ENCODE peak calls at places on chromosomes 13 and 19, in five cellular contexts. R, S, N, W and G are unnamed samples.
A peak's percentile ranks its signal among the peaks of the same experiment; 100 is the strongest.

GRCh38 chr13:48828962-48829405 is 146.7 kb upstream of the FNDC3A start:
- DNase-seq in R (no peak), S (peak; percentile 32), N (no peak), W (no peak), G (peak; percentile 6)

GRCh38 chr13:96089749-96090239 is at the start of gene HS6ST3:
- DNase-seq in R (peak; percentile 14), S (no peak), N (no peak), W (no peak), G (peak; percentile 79)

GRCh38 chr19:39223703-39224279 is 19.7 kb upstream of the SYCN start:
- DNase-seq in R (peak; percentile 48), S (peak; percentile 19), N (no peak), W (no peak), G (no peak)

GRCh38 chr19:36674201-36674600 is 7.6 kb upstream of the ZNF461 start:
- DNase-seq in R (no peak), S (no peak), N (no peak), W (no peak), G (no peak)

GRCh38 chr13:30305456-30305855 is 1.9 kb downstream of the KATNAL1 start:
- DNase-seq in R (no peak), S (no peak), N (no peak), W (no peak), G (no peak)

GRCh38 chr13:86909318-86909717 is 761.9 kb upstream of the SLITRK5 start:
- DNase-seq in R (no peak), S (no peak), N (no peak), W (no peak), G (no peak)

GRCh38 chr13:46615888-46616531 is 63.0 kb downstream of the LRCH1 start:
- DNase-seq in R (no peak), S (peak; percentile 68), N (no peak), W (no peak), G (no peak)

GRCh38 chr13:48531416-48532145 is 1.3 kb downstream of the RCBTB2 start:
- DNase-seq in R (no peak), S (no peak), N (peak; percentile 38), W (peak; percentile 13), G (no peak)

GRCh38 chr13:97018029-97018819 is 23.9 kb upstream of the OXGR1 start:
- DNase-seq in R (peak; percentile 16), S (peak; percentile 61), N (no peak), W (peak; percentile 36), G (peak; percentile 41)

GRCh38 chr19:5805465-5806132 is 732 bp downstream of the NRTN start:
- DNase-seq in R (peak; percentile 86), S (peak; percentile 24), N (no peak), W (peak; percentile 65), G (peak; percentile 91)

GRCh38 chr13:98462946-98463345 is 114.0 kb downstream of the STK24 start:
- DNase-seq in R (no peak), S (no peak), N (no peak), W (no peak), G (no peak)

GRCh38 chr13:36445278-36445677 is 13.0 kb downstream of the CCNA1 start:
- DNase-seq in R (no peak), S (no peak), N (no peak), W (no peak), G (no peak)

GRCh38 chr13:28865312-28865711 is 45.2 kb downstream of the MTUS2 start:
- DNase-seq in R (no peak), S (no peak), N (no peak), W (no peak), G (no peak)

GRCh38 chr13:93227906-93228801 is 1.5 kb downstream of the GPC6 start:
- DNase-seq in R (peak; percentile 79), S (peak; percentile 87), N (no peak), W (peak; percentile 80), G (peak; percentile 89)

GRCh38 chr19:35055715-35056179 is 14.2 kb downstream of the HPN start:
- DNase-seq in R (peak; percentile 46), S (no peak), N (no peak), W (no peak), G (no peak)

GRCh38 chr19:4967738-4968461 is 1.0 kb upstream of the KDM4B start:
- DNase-seq in R (no peak), S (no peak), N (no peak), W (no peak), G (no peak)

GRCh38 chr13:113848020-113848419 is 15.9 kb downstream of the GAS6 start:
- DNase-seq in R (no peak), S (no peak), N (no peak), W (no peak), G (no peak)

GRCh38 chr13:28117689-28118377 is 17.5 kb upstream of the FLT3 start:
- DNase-seq in R (no peak), S (no peak), N (no peak), W (no peak), G (no peak)

GRCh38 chr13:105773887-105774538 is 761.4 kb downstream of the EFNB2 start:
- DNase-seq in R (no peak), S (peak; percentile 57), N (no peak), W (peak; percentile 1), G (no peak)

GRCh38 chr13:110329798-110330461 is 22.8 kb downstream of the COL4A2 start:
- DNase-seq in R (no peak), S (peak; percentile 93), N (no peak), W (no peak), G (no peak)

GRCh38 chr19:18117692-18118378 is 20.3 kb downstream of the MAST3 start:
- DNase-seq in R (peak; percentile 99), S (peak; percentile 73), N (no peak), W (peak; percentile 71), G (peak; percentile 99)
- TF ChIP-seq CTCF in R (no peak), S (peak; percentile 11), N (no peak), W (no peak), G (peak; percentile 22)

GRCh38 chr19:7267792-7268736 is 26.1 kb downstream of the INSR start:
- DNase-seq in R (no peak), S (no peak), N (no peak), W (no peak), G (no peak)

GRCh38 chr19:7263521-7263920 is 30.7 kb downstream of the INSR start:
- DNase-seq in R (no peak), S (no peak), N (no peak), W (no peak), G (no peak)

GRCh38 chr19:7264858-7265257 is 29.4 kb downstream of the INSR start:
- DNase-seq in R (no peak), S (no peak), N (no peak), W (no peak), G (no peak)

GRCh38 chr19:7266832-7267231 is 27.4 kb downstream of the INSR start:
- DNase-seq in R (no peak), S (no peak), N (no peak), W (no peak), G (no peak)

GRCh38 chr19:7265963-7266362 is 28.3 kb downstream of the INSR start:
- DNase-seq in R (no peak), S (no peak), N (no peak), W (no peak), G (no peak)
- H3K9ac ChIP-seq in R (no peak overlapping the region), S (no peak overlapping the region), N (no peak overlapping the region), W (no peak overlapping the region), G (no peak overlapping the region)

GRCh38 chr13:101845501-101846012 is 393.1 kb downstream of the ITGBL1 start:
- DNase-seq in R (no peak), S (peak; percentile 3), N (no peak), W (peak; percentile 22), G (no peak)

GRCh38 chr13:101841687-101842086 is 389.2 kb downstream of the ITGBL1 start:
- DNase-seq in R (no peak), S (no peak), N (no peak), W (no peak), G (no peak)

DNA sequence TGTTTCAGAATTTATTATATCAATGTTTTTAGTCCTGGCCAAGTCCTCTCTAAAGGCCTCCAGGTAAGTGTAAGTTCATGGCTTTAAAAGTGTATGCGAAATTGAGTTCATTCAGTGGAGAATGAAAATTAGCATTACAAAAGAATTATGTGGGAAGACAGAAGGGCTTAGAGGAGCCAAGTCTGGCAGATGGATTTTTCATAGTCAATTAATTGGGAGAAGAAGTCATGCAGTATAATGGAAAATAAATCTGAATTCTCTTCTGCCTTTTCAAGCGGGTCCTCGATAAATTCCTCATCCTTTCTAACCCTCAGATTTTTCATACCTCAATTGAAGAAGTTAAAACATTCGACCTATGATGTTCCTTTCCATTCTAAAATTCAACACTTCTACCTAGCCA is 394.2 kb downstream of the ITGBL1 start:
- DNase-seq in R (no peak), S (no peak), N (no peak), W (no peak), G (no peak)
- TF ChIP-seq MXI1 in R (no peak), S (no peak), N (no peak), W (no peak), G (no peak)

GRCh38 chr19:16039545-16039944 is 36.8 kb upstream of the TPM4 start:
- DNase-seq in R (no peak), S (no peak), N (no peak), W (no peak), G (peak; percentile 8)

GRCh38 chr19:16036941-16037340 is 39.4 kb upstream of the TPM4 start:
- DNase-seq in R (no peak), S (no peak), N (no peak), W (no peak), G (no peak)

GRCh38 chr19:16037424-16038195 is 38.7 kb upstream of the TPM4 start:
- DNase-seq in R (no peak), S (no peak), N (no peak), W (no peak), G (peak; percentile 23)

GRCh38 chr19:16039081-16039480 is 37.2 kb upstream of the TPM4 start:
- DNase-seq in R (no peak), S (no peak), N (no peak), W (no peak), G (no peak)

DNA sequence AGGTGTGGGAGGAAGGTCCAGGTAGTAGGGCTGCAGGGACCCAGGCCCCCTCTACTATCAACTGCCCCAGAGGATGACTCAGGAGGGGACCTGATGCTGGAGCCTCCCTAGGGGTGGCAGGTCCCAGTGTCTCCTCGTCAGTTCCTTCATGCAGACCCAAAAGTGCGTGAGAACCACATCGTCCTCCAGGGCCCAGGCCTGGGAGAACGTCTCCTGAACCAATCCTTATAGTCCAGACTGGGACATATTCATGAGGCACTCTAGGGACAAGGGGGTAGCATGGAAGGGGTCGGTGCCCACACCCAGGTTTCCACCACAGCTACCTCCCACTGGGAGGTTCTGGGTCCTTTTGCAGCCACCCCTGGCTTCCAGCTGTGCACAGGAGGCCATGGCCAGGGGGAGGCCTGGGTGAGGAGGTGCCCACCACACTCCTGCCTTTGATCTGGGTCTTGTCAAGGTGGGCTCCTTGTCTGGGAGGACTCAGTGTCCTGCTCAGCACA is 38.0 kb upstream of the TPM4 start:
- DNase-seq in R (no peak), S (no peak), N (no peak), W (no peak), G (peak; percentile 13)
- TF ChIP-seq CTCF in R (no peak), S (no peak), N (no peak), W (no peak), G (no peak)

DNA sequence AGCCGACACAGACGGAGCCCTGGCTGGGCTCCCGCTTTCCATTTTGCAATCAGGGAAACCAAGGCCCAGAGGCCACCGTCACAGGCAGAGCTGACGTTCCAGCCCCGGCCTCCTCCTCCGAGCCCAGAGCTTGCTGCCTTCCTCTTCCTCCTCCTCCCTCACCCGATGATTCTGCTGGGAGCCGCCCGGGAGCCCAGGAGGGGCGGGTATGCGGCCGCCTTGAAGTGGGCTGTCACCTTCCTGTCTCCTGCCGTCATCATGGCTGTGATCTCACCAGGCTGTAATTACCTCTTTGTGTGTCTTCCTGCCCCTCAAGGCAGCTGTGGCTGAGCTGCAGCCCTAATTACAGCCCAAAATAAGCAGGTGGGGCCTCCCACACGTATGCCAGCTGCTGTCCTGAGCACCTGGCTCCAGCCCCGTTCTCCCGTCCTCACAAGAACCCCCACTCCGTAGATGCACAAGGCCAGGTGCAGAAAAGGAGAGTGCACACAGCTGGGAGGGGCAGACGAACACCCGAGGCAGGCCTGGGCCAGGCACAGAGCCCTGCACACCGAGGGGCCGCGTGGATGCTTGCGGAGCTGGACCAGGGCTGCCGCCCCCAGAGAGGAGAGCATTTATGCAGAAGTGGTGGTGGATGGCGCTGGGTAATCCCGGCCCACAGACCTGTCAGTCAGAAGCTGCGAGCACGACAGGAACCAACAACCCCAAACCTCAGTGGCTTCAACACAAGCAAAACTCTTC is 4.0 kb downstream of the TPGS1 start:
- DNase-seq in R (no peak), S (peak; percentile 36), N (no peak), W (no peak), G (no peak)
- H3K9ac ChIP-seq in R (no peak overlapping the region), S (no peak overlapping the region), N (no peak overlapping the region), W (no peak overlapping the region), G (no peak overlapping the region)